ENCODE peak calls at places on chromosome 2, in five cellular contexts. R, N, Y, K and S are unnamed samples.

GRCh38 chr2:218540015-218540414 is 28.1 kb downstream of the USP37 start:
- DNase-seq in R (no peak), N (peak), Y (no peak), K (no peak), S (no peak)

GRCh38 chr2:17719562-17720371 is 33.8 kb downstream of the SMC6 start:
- DNase-seq in R (no peak), N (no peak), Y (no peak), K (peak), S (peak)

GRCh38 chr2:85777441-85777861 is 23.7 kb downstream of the ATOH8 start:
- DNase-seq in R (peak), N (no peak), Y (no peak), K (peak), S (peak)

GRCh38 chr2:65869286-65869685 is 436.9 kb upstream of the SPRED2 start:
- DNase-seq in R (no peak), N (no peak), Y (no peak), K (no peak), S (no peak)

GRCh38 chr2:9071032-9071431 is 67.5 kb upstream of the MBOAT2 start:
- DNase-seq in R (no peak), N (peak), Y (no peak), K (peak), S (peak)

GRCh38 chr2:15786003-15786654 is 154.2 kb upstream of the MYCN start:
- DNase-seq in R (no peak), N (no peak), Y (no peak), K (no peak), S (no peak)

GRCh38 chr2:106781196-106781595 is 104.8 kb downstream of the ST6GAL2 start:
- DNase-seq in R (no peak), N (no peak), Y (no peak), K (no peak), S (no peak)

GRCh38 chr2:205613970-205614559 is 68.2 kb upstream of the NRP2 start:
- DNase-seq in R (no peak), N (no peak), Y (no peak), K (no peak), S (no peak)

GRCh38 chr2:119126650-119127049 is 31.9 kb downstream of the C1QL2 start:
- DNase-seq in R (no peak), N (no peak), Y (no peak), K (peak), S (no peak)

GRCh38 chr2:24820175-24820513 is 26.9 kb downstream of the CENPO start:
- DNase-seq in R (no peak), N (no peak), Y (peak), K (no peak), S (no peak)

GRCh38 chr2:25063876-25064660 is 22.2 kb downstream of the EFR3B start:
- DNase-seq in R (no peak), N (peak), Y (no peak), K (no peak), S (peak)

GRCh38 chr2:17971531-17971930 is 93.1 kb downstream of the KCNS3 start:
- DNase-seq in R (no peak), N (peak), Y (no peak), K (no peak), S (no peak)

GRCh38 chr2:98771771-98772521 is 41.0 kb upstream of the MGAT4A start:
- DNase-seq in R (no peak), N (peak), Y (no peak), K (peak), S (peak)

GRCh38 chr2:53740170-53740569 is 27.4 kb upstream of the CHAC2 start:
- DNase-seq in R (no peak), N (peak), Y (no peak), K (peak), S (peak)

GRCh38 chr2:230907361-230908093 is 17.5 kb downstream of the GPR55 start:
- DNase-seq in R (no peak), N (no peak), Y (peak), K (no peak), S (no peak)

GRCh38 chr2:237556773-237557632 is 9.4 kb upstream of the PRLH start:
- DNase-seq in R (no peak), N (no peak), Y (no peak), K (no peak), S (no peak)

DNA sequence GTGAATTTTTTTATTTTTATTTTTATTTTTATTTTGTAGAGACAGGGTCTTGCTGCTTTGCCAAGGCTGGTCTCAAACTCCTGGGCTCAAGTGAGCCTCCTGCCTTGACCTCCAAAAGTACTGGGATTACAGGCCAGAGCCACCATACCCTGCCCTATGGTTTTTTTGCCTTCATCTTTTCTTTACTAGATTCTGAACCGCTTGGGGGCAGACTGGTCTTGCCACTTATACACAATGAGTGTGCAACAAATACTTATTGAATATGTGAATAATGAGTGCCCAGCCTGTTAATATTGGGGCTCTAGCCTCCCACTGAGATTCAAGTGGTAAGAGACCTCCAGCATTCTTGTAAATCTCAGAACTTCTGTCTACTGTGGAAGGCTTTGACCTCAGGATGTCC is 3.9 kb downstream of the NCK2 start:
- DNase-seq in R (no peak), N (no peak), Y (no peak), K (no peak), S (no peak)
- TF ChIP-seq CTCF in R (no peak), N (no peak), Y (no peak), K (no peak), S (no peak)

DNA sequence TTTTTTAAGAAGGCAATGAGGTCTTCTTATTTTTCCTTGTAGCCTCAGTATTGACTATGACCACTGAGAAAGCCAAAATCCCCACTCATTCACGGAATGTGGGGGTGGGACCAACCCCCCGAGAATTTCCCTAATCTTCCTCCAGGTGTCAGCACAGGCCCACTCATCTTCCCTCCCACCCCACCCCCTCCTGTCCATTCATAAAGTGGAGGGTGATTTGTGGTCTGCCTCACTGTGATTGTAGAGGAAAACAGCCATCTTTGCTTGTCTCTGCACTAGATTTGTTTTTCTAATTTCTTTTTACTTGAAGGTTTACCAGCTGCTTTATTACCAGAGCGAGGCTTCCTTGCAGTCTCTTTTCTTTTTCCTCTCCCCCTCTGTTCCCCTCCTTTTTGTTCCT is 171.7 kb downstream of the ICOS start:
- DNase-seq in R (peak), N (peak), Y (no peak), K (no peak), S (peak)
- TF ChIP-seq CTCF in R (peak), N (peak), Y (peak), K (peak), S (peak)

GRCh38 chr2:60515751-60516226 is 37.7 kb downstream of the BCL11A start:
- DNase-seq in R (no peak), N (peak), Y (no peak), K (peak), S (peak)
- TF ChIP-seq CTCF in R (no peak), N (no peak), Y (no peak), K (peak), S (peak)

DNA sequence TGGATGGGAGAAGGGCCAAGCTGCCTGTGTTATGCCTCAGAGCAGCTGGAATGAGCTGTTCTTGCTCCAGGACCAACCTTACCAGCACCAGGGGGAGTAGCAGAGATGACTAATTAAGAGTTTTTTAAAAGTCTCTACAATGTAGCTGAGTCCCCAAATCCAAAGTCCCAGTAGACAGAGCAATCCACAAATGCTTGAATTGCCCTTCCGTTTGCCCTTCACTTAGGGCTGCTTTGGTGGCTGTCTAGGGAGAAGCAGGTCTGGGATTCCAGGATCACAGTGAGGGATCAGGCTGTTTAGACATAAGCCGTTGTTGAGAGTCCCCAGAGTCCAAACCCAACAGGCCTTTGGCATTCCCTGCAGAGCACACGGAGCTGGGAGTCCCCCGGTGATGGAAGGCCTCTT is 59.4 kb downstream of the RHOB start:
- DNase-seq in R (no peak), N (peak), Y (no peak), K (peak), S (peak)
- TF ChIP-seq CTCF in R (no peak), N (peak), Y (no peak), K (peak), S (peak)